ENCODE peak calls at places on chromosomes 1 and 21, in five cellular contexts. M is sigmoid colon, P is hepatocyte, Q is cardiac fibroblast, U is astrocyte. X is an unnamed sample.
A peak's percentile ranks its signal among the peaks of the same experiment; 100 is the strongest.

GRCh38 chr21:38825901-38826300 is 20.2 kb downstream of the ETS2 start:
- DNase-seq in M (no peak), P (no peak), Q (no peak), U (no peak), X (peak; percentile 41)

GRCh38 chr1:63732666-63733065 is 41.2 kb upstream of the ROR1 start:
- DNase-seq in M (no peak), P (no peak), Q (peak; percentile 21), U (no peak), X (peak; percentile 12)

GRCh38 chr1:208528577-208529240 is 284.5 kb upstream of the PLXNA2 start:
- DNase-seq in M (peak; percentile 75), P (no peak), Q (no peak), U (no peak), X (no peak)

GRCh38 chr1:241825581-241825980 is 22.4 kb upstream of the EXO1 start:
- DNase-seq in M (no peak), P (no peak), Q (peak; percentile 39), U (peak; percentile 29), X (no peak)

GRCh38 chr1:207938016-207938415 is 27.1 kb upstream of the CD34 start:
- DNase-seq in M (no peak), P (peak; percentile 34), Q (peak; percentile 46), U (peak; percentile 57), X (no peak)

GRCh38 chr1:210800301-210800700 is 333.6 kb downstream of the KCNH1 start:
- DNase-seq in M (no peak), P (no peak), Q (no peak), U (no peak), X (no peak)

GRCh38 chr1:221949996-221950395 is 208.1 kb upstream of the DUSP10 start:
- DNase-seq in M (no peak), P (no peak), Q (no peak), U (no peak), X (no peak)

GRCh38 chr1:51070011-51070410 is 32.0 kb upstream of the C1orf185 start:
- DNase-seq in M (no peak), P (no peak), Q (no peak), U (no peak), X (no peak)

GRCh38 chr1:6246497-6247295 is 2.7 kb downstream of the HES3 start:
- DNase-seq in M (peak; percentile 91), P (peak; percentile 87), Q (peak; percentile 80), U (no peak), X (peak; percentile 72)

GRCh38 chr1:50493710-50494109 is 70.5 kb upstream of the DMRTA2 start:
- DNase-seq in M (no peak), P (no peak), Q (no peak), U (no peak), X (no peak)

GRCh38 chr1:70909262-70909817 is 138.3 kb downstream of the PTGER3 start:
- DNase-seq in M (no peak), P (no peak), Q (no peak), U (no peak), X (no peak)

GRCh38 chr1:103945774-103946173 is 196.1 kb downstream of the AMY1C start:
- DNase-seq in M (no peak), P (no peak), Q (no peak), U (no peak), X (no peak)

GRCh38 chr1:103953386-103953785 is 203.7 kb downstream of the AMY1C start:
- DNase-seq in M (no peak), P (no peak), Q (no peak), U (no peak), X (no peak)

GRCh38 chr1:103949714-103950113 is 200.0 kb downstream of the AMY1C start:
- DNase-seq in M (no peak), P (no peak), Q (no peak), U (no peak), X (no peak)

GRCh38 chr1:103948526-103948925 is 198.8 kb downstream of the AMY1C start:
- DNase-seq in M (no peak), P (no peak), Q (no peak), U (no peak), X (peak; percentile 30)
- TF ChIP-seq CTCF in M (no peak), P (peak; percentile 58), Q (no peak), U (peak; percentile 16), X (peak; percentile 44)

DNA sequence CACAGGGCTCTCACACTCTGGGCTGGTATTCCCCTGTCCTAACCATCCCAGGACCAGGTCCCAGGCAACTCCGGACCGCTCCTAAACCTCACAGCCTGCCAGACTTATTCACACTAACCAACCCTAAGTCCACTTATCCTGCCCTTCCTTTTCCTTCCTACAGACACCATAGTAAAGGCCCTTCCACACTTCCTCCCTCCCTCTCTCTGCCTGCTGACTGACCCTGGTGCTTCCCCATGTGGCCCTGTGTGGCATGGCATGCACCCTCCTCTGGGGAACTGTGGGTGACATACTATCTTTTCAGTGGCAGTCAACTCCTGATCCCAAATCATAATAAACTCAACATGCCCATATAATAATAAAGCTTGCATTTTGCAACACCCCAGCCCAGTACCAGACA is 155.1 kb upstream of the DNAH14 start:
- DNase-seq in M (no peak), P (no peak), Q (no peak), U (no peak), X (peak; percentile 17)
- TF ChIP-seq CTCF in M (no peak), P (no peak), Q (peak; percentile 28), U (no peak), X (peak; percentile 30)

GRCh38 chr1:161791889-161792655 is 26.0 kb downstream of the ATF6 start:
- DNase-seq in M (no peak), P (no peak), Q (peak; percentile 13), U (peak; percentile 7), X (peak; percentile 28)

GRCh38 chr1:161784963-161785362 is 18.8 kb downstream of the ATF6 start:
- DNase-seq in M (no peak), P (no peak), Q (no peak), U (no peak), X (no peak)

GRCh38 chr1:161790587-161791317 is 24.6 kb downstream of the ATF6 start:
- DNase-seq in M (no peak), P (no peak), Q (no peak), U (no peak), X (no peak)

GRCh38 chr1:161782886-161783285 is 16.8 kb downstream of the ATF6 start:
- DNase-seq in M (no peak), P (no peak), Q (no peak), U (no peak), X (no peak)

DNA sequence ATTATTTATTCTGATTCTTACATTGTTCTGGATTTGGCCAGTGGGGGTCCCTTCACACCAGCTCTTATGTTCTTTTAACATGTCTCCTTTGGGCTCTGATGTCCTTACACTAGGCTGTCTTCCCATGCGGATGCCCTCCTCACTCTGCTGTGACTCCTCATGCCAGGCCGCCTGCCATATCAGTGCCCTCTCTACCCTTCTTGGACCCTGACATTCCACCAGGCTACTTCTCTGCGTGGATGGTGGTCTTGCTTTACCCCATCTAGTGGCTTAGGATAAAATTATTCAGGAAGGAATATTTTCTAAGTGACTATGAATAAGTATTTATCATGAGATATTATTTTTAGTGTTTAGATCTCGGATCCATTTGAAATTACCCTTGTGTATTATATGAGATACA is 21.2 kb downstream of the ATF6 start:
- DNase-seq in M (no peak), P (no peak), Q (no peak), U (no peak), X (no peak)
- TF ChIP-seq CTCF in M (no peak), P (no peak), Q (no peak), U (no peak), X (no peak)

DNA sequence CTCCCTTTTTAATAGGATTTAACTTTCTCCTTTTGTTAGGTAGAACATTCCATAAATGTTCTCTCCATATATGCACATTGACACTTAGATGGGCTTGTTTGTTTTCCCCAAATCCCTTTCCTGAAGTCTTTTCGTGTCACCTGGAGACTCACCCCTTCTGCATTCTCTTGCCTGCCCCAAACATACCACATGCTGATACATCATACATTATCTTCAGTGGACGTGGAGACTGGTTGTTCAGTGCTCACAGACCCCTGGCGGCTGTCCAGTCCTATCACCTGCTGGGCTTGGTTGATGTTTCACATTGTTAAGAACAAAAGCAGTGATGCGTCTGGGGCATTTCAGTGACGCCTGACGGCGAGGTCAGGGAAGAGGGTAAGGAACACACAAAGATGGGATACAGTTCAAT is 22.2 kb downstream of the FMOD start:
- DNase-seq in M (no peak), P (peak; percentile 74), Q (peak; percentile 32), U (peak; percentile 57), X (no peak)
- TF ChIP-seq CTCF in M (peak; percentile 20), P (peak; percentile 11), Q (no peak), U (no peak), X (no peak)

GRCh38 chr1:53594391-53595180 is 135.4 kb downstream of the DMRTB1 start:
- DNase-seq in M (no peak), P (no peak), Q (no peak), U (no peak), X (no peak)
- TF ChIP-seq CTCF in M (no peak), P (no peak), Q (no peak), U (no peak), X (no peak)

GRCh38 chr1:184260382-184260781 is 126.4 kb upstream of the C1orf21 start:
- DNase-seq in M (no peak), P (no peak), Q (peak; percentile 64), U (peak; percentile 90), X (peak; percentile 12)
- TF ChIP-seq CTCF in M (no peak), P (no peak), Q (no peak), U (no peak), X (no peak)

GRCh38 chr1:228004331-228004871 is 2.4 kb upstream of the WNT3A start:
- DNase-seq in M (peak; percentile 50), P (peak; percentile 60), Q (peak; percentile 34), U (no peak), X (peak; percentile 82)
- TF ChIP-seq CTCF in M (no peak), P (peak; percentile 58), Q (peak; percentile 56), U (no peak), X (peak; percentile 88)

DNA sequence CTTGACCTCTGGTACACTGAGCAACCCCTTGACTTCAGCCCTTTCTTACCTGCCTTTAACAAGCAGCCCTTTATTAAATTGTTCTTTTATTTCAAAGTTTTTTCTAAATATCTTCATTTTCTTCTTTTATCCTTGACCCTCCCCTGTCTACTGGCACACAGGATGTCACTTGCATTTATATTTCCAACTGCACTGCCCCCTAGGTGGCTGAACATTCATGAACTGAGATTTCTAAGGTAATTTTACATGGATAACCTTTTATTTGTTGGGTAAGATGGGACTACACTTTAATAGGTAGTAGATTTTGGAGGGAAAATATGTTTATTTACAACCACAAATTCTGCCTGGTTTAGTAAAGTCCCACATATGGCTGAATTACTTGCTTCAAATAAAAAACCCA is 190.0 kb downstream of the ATP6V1G3 start:
- DNase-seq in M (no peak), P (no peak), Q (no peak), U (no peak), X (no peak)
- TF ChIP-seq CTCF in M (no peak), P (no peak), Q (peak; percentile 4), U (no peak), X (peak; percentile 20)

X was measured in MCF 10A.